ENCODE peak calls at places on chromosomes 6 and 20, in nine cellular contexts. One of them, this sample, is unnamed.

GRCh38 chr20:9996944-9997343 is 37.8 kb upstream of the ANKEF1 start:
- DNase-seq in H1: no peak
- DNase-seq in spleen: no peak
- DNase-seq in transverse colon: no peak
- DNase-seq in K562: no peak
- DNase-seq in HCT116: no peak
- DNase-seq in HL-60: no peak
- DNase-seq in breast epithelium: no peak
- DNase-seq in suprapubic skin: no peak
- DNase-seq in this sample: no peak

GRCh38 chr6:89818977-89819335 is 638 bp downstream of the MDN1 start:
- DNase-seq in H1: no peak
- DNase-seq in spleen: no peak
- DNase-seq in transverse colon: peak; percentile 23
- DNase-seq in K562: peak; percentile 57
- DNase-seq in HCT116: no peak
- DNase-seq in HL-60: peak; percentile 68
- DNase-seq in breast epithelium: no peak
- DNase-seq in suprapubic skin: no peak
- DNase-seq in this sample: no peak

GRCh38 chr20:63977392-63978276 is 1.8 kb downstream of the SAMD10 start:
- DNase-seq in H1: no peak
- DNase-seq in spleen: peak; percentile 79
- DNase-seq in transverse colon: no peak
- DNase-seq in K562: peak; percentile 76
- DNase-seq in HCT116: no peak
- DNase-seq in HL-60: peak; percentile 73
- DNase-seq in breast epithelium: no peak
- DNase-seq in suprapubic skin: no peak
- DNase-seq in this sample: peak; percentile 66

GRCh38 chr20:48845721-48846306 is 18.0 kb upstream of the PREX1 start:
- DNase-seq in H1: no peak
- DNase-seq in spleen: no peak
- DNase-seq in transverse colon: no peak
- DNase-seq in K562: no peak
- DNase-seq in HCT116: no peak
- DNase-seq in HL-60: no peak
- DNase-seq in breast epithelium: no peak
- DNase-seq in suprapubic skin: no peak
- DNase-seq in this sample: no peak

GRCh38 chr6:14673201-14673600 is 555.6 kb downstream of the CD83 start:
- DNase-seq in H1: no peak
- DNase-seq in spleen: no peak
- DNase-seq in transverse colon: no peak
- DNase-seq in K562: no peak
- DNase-seq in HCT116: no peak
- DNase-seq in HL-60: no peak
- DNase-seq in breast epithelium: no peak
- DNase-seq in suprapubic skin: no peak
- DNase-seq in this sample: no peak

GRCh38 chr20:57350086-57350710 is 857 bp upstream of the RAE1 start:
- DNase-seq in H1: no peak
- DNase-seq in spleen: peak; percentile 80
- DNase-seq in transverse colon: no peak
- DNase-seq in K562: no peak
- DNase-seq in HCT116: no peak
- DNase-seq in HL-60: no peak
- DNase-seq in breast epithelium: no peak
- DNase-seq in suprapubic skin: no peak
- DNase-seq in this sample: no peak

GRCh38 chr6:24504642-24505586 is 10.1 kb downstream of the ALDH5A1 start:
- DNase-seq in H1: no peak
- DNase-seq in spleen: no peak
- DNase-seq in transverse colon: peak; percentile 60
- DNase-seq in K562: no peak
- DNase-seq in HCT116: no peak
- DNase-seq in HL-60: no peak
- DNase-seq in breast epithelium: no peak
- DNase-seq in suprapubic skin: no peak
- DNase-seq in this sample: no peak

GRCh38 chr6:37742401-37742760 is 44.7 kb upstream of the MDGA1 start:
- DNase-seq in H1: no peak
- DNase-seq in spleen: no peak
- DNase-seq in transverse colon: no peak
- DNase-seq in K562: no peak
- DNase-seq in HCT116: no peak
- DNase-seq in HL-60: no peak
- DNase-seq in breast epithelium: no peak
- DNase-seq in suprapubic skin: no peak
- DNase-seq in this sample: no peak

GRCh38 chr6:29752451-29753308 is 29.4 kb downstream of the HLA-F start:
- DNase-seq in H1: peak; percentile 91
- DNase-seq in spleen: peak; percentile 98
- DNase-seq in transverse colon: peak; percentile 91
- DNase-seq in K562: peak; percentile 95
- DNase-seq in HCT116: peak; percentile 90
- DNase-seq in HL-60: peak; percentile 31
- DNase-seq in breast epithelium: peak; percentile 84
- DNase-seq in suprapubic skin: peak; percentile 95
- DNase-seq in this sample: peak; percentile 96

GRCh38 chr6:25958700-25959162 is 3.9 kb upstream of the TRIM38 start:
- DNase-seq in H1: no peak
- DNase-seq in spleen: no peak
- DNase-seq in transverse colon: no peak
- DNase-seq in K562: peak; percentile 80
- DNase-seq in HCT116: no peak
- DNase-seq in HL-60: no peak
- DNase-seq in breast epithelium: no peak
- DNase-seq in suprapubic skin: no peak
- DNase-seq in this sample: no peak
- H3K4me3 ChIP-seq in H1: no peak overlapping the region
- H3K4me3 ChIP-seq in spleen: no peak overlapping the region
- H3K4me3 ChIP-seq in transverse colon: no peak overlapping the region
- H3K4me3 ChIP-seq in K562: no peak overlapping the region
- H3K4me3 ChIP-seq in HCT116: no peak overlapping the region
- H3K4me3 ChIP-seq in HL-60: no peak overlapping the region
- H3K4me3 ChIP-seq in breast epithelium: no peak overlapping the region
- H3K4me3 ChIP-seq in suprapubic skin: no peak overlapping the region
- H3K4me3 ChIP-seq in this sample: no peak overlapping the region

GRCh38 chr20:58996226-58996611 is 10.8 kb downstream of the CTSZ start:
- DNase-seq in H1: no peak
- DNase-seq in spleen: no peak
- DNase-seq in transverse colon: no peak
- DNase-seq in K562: no peak
- DNase-seq in HCT116: no peak
- DNase-seq in HL-60: no peak
- DNase-seq in breast epithelium: no peak
- DNase-seq in suprapubic skin: no peak
- DNase-seq in this sample: no peak
- TF ChIP-seq POLR2AphosphoS5 in H1: no peak
- TF ChIP-seq POLR2AphosphoS5 in spleen: peak; percentile 19
- TF ChIP-seq POLR2AphosphoS5 in transverse colon: no peak
- TF ChIP-seq POLR2AphosphoS5 in K562: peak; percentile 27
- TF ChIP-seq POLR2AphosphoS5 in HCT116: no peak
- TF ChIP-seq POLR2AphosphoS5 in HL-60: no peak
- TF ChIP-seq POLR2AphosphoS5 in breast epithelium: no peak
- TF ChIP-seq POLR2AphosphoS5 in suprapubic skin: no peak
- TF ChIP-seq POLR2AphosphoS5 in this sample: no peak

DNA sequence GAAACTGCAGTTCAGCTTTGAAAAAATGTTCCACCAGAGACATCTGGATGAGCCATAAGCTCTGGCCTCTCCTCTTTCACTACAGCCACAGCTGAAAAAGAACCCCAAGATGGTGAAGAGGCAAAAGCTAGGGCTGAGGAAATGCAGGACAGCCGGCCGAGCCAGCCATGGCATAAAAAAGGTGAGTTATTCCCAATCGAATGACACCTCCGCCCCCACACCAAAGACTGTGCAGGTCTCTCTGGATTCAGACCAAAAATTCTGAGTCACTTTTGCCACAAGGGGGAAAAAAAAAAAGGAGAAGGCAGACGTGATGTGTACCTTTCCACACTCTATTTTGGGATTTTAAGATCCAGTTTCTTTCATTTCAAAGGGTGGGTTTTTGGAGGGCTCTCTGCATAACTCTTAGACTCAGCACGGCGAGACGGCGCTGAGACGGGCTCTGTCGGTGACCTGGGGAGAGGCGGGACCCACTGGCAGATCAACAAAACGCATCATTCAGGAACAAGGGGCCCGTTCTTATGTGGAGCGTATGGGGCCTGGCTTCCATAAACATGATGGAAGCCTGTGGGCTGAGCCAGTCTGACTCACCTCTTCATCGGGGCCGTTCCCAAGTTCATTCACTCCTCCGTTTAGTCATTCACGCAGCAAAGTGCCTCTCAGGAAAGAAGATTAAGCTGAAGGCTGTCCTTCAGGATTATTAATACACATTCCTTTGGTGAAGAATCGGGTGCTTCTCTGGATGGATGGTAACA is 54.8 kb downstream of the NFATC2 start:
- DNase-seq in H1: no peak
- DNase-seq in spleen: peak; percentile 56
- DNase-seq in transverse colon: no peak
- DNase-seq in K562: peak; percentile 39
- DNase-seq in HCT116: peak; percentile 89
- DNase-seq in HL-60: no peak
- DNase-seq in breast epithelium: no peak
- DNase-seq in suprapubic skin: no peak
- DNase-seq in this sample: no peak
- H3K4me3 ChIP-seq in H1: no peak overlapping the region
- H3K4me3 ChIP-seq in spleen: no peak overlapping the region
- H3K4me3 ChIP-seq in transverse colon: no peak overlapping the region
- H3K4me3 ChIP-seq in K562: no peak overlapping the region
- H3K4me3 ChIP-seq in HCT116: peak overlapping the region; percentile 35
- H3K4me3 ChIP-seq in HL-60: no peak overlapping the region
- H3K4me3 ChIP-seq in breast epithelium: no peak overlapping the region
- H3K4me3 ChIP-seq in suprapubic skin: no peak overlapping the region
- H3K4me3 ChIP-seq in this sample: no peak overlapping the region

DNA sequence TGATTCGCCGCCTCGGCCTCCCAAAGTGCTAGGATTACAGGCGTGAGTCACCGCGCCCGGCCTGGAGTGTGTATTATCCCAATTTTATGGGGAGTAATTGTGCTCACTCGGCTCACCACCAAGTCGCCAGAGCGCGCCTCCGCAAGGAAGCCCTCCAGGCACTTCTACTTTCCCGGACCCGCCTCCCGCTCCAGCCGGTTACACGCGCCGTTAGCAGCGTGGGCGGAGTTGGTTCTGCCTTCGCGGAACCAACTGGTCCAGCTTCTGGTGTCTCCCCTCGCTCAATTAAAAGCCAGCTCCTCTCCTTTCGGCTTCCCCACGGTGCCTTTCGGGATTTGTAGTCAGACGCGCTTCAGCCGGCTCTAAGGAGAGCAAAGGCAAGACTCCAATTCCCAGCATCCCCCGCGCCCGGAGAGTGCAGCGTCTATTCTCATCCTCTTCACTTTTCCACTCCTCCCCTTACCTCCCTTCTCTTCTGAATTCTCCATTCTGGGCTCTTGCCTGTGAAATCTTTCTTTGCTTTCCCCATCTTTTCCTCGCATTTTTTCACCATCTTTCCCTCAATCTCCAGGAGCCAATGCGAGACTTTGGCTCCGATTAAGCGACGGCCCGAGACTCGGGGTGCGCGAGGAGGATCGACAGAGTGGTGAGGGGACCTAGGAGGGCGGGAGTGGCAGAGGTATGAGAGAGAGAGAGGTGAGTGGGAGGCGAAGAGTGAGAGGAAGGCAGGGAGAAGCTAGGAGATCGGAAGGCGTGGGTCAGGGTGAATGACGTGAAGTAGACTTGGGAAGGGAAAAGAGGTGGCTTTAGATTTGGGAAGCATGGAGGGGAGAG is at the start of gene GTF2H4:
- DNase-seq in H1: peak; percentile 93
- DNase-seq in spleen: peak; percentile 99
- DNase-seq in transverse colon: peak; percentile 97
- DNase-seq in K562: peak; percentile 100
- DNase-seq in HCT116: peak; percentile 99
- DNase-seq in HL-60: peak; percentile 97
- DNase-seq in breast epithelium: peak; percentile 92
- DNase-seq in suprapubic skin: peak; percentile 98
- DNase-seq in this sample: peak; percentile 98
- TF ChIP-seq POLR2AphosphoS5 in H1: peak; percentile 38
- TF ChIP-seq POLR2AphosphoS5 in spleen: peak; percentile 82
- TF ChIP-seq POLR2AphosphoS5 in transverse colon: peak; percentile 34
- TF ChIP-seq POLR2AphosphoS5 in K562: peak; percentile 15
- TF ChIP-seq POLR2AphosphoS5 in HCT116: peak; percentile 51
- TF ChIP-seq POLR2AphosphoS5 in HL-60: peak; percentile 71
- TF ChIP-seq POLR2AphosphoS5 in breast epithelium: peak; percentile 60
- TF ChIP-seq POLR2AphosphoS5 in suprapubic skin: peak; percentile 41
- TF ChIP-seq POLR2AphosphoS5 in this sample: peak; percentile 49

GRCh38 chr6:149851461-149851860 is 12.7 kb downstream of the LRP11 start:
- DNase-seq in H1: no peak
- DNase-seq in spleen: no peak
- DNase-seq in transverse colon: no peak
- DNase-seq in K562: no peak
- DNase-seq in HCT116: no peak
- DNase-seq in HL-60: no peak
- DNase-seq in breast epithelium: no peak
- DNase-seq in suprapubic skin: no peak
- DNase-seq in this sample: no peak

GRCh38 chr6:149855040-149855654 is 9.0 kb downstream of the LRP11 start:
- DNase-seq in H1: no peak
- DNase-seq in spleen: no peak
- DNase-seq in transverse colon: no peak
- DNase-seq in K562: no peak
- DNase-seq in HCT116: peak; percentile 71
- DNase-seq in HL-60: no peak
- DNase-seq in breast epithelium: no peak
- DNase-seq in suprapubic skin: no peak
- DNase-seq in this sample: no peak

GRCh38 chr6:149854532-149854931 is 9.6 kb downstream of the LRP11 start:
- DNase-seq in H1: no peak
- DNase-seq in spleen: no peak
- DNase-seq in transverse colon: no peak
- DNase-seq in K562: no peak
- DNase-seq in HCT116: no peak
- DNase-seq in HL-60: no peak
- DNase-seq in breast epithelium: no peak
- DNase-seq in suprapubic skin: no peak
- DNase-seq in this sample: no peak

GRCh38 chr6:149852881-149853280 is 11.3 kb downstream of the LRP11 start:
- DNase-seq in H1: no peak
- DNase-seq in spleen: no peak
- DNase-seq in transverse colon: no peak
- DNase-seq in K562: no peak
- DNase-seq in HCT116: no peak
- DNase-seq in HL-60: no peak
- DNase-seq in breast epithelium: no peak
- DNase-seq in suprapubic skin: no peak
- DNase-seq in this sample: no peak

GRCh38 chr6:149852180-149852579 is 12.0 kb downstream of the LRP11 start:
- DNase-seq in H1: no peak
- DNase-seq in spleen: no peak
- DNase-seq in transverse colon: no peak
- DNase-seq in K562: no peak
- DNase-seq in HCT116: no peak
- DNase-seq in HL-60: no peak
- DNase-seq in breast epithelium: no peak
- DNase-seq in suprapubic skin: no peak
- DNase-seq in this sample: no peak
- H3K4me3 ChIP-seq in H1: no peak overlapping the region
- H3K4me3 ChIP-seq in spleen: no peak overlapping the region
- H3K4me3 ChIP-seq in transverse colon: no peak overlapping the region
- H3K4me3 ChIP-seq in K562: no peak overlapping the region
- H3K4me3 ChIP-seq in HCT116: no peak overlapping the region
- H3K4me3 ChIP-seq in HL-60: no peak overlapping the region
- H3K4me3 ChIP-seq in breast epithelium: peak overlapping the region; percentile 30
- H3K4me3 ChIP-seq in suprapubic skin: no peak overlapping the region
- H3K4me3 ChIP-seq in this sample: no peak overlapping the region

GRCh38 chr20:25280051-25280573 is 32.2 kb downstream of the PYGB start:
- DNase-seq in H1: peak; percentile 37
- DNase-seq in spleen: peak; percentile 72
- DNase-seq in transverse colon: peak; percentile 29
- DNase-seq in K562: no peak
- DNase-seq in HCT116: no peak
- DNase-seq in HL-60: no peak
- DNase-seq in breast epithelium: peak; percentile 97
- DNase-seq in suprapubic skin: peak; percentile 82
- DNase-seq in this sample: peak; percentile 82
- TF ChIP-seq POLR2AphosphoS5 in H1: no peak
- TF ChIP-seq POLR2AphosphoS5 in spleen: no peak
- TF ChIP-seq POLR2AphosphoS5 in transverse colon: peak; percentile 26
- TF ChIP-seq POLR2AphosphoS5 in K562: no peak
- TF ChIP-seq POLR2AphosphoS5 in HCT116: no peak
- TF ChIP-seq POLR2AphosphoS5 in HL-60: no peak
- TF ChIP-seq POLR2AphosphoS5 in breast epithelium: no peak
- TF ChIP-seq POLR2AphosphoS5 in suprapubic skin: no peak
- TF ChIP-seq POLR2AphosphoS5 in this sample: peak; percentile 17

This sample was measured in sigmoid colon.